ENCODE peak calls at places on chromosomes 4 and X, in four cellular contexts. P is Peyer's patch, D is psoas muscle, B is ovary. N is an unnamed sample. For H3K4me1 and H3K27me3, the result is how much of the 10 kb centered on the place peaks cover.

GRCh38 chr4:21117771-21118170 is 417.5 kb downstream of the PACRGL start:
- DNase-seq in P (no peak), D (no peak), B (no peak), N (no peak)

GRCh38 chr4:177356191-177356590 is 46.5 kb downstream of the NEIL3 start:
- DNase-seq in P (no peak), D (no peak), B (no peak), N (no peak)

GRCh38 chr4:38323141-38323634 is 340.8 kb upstream of the KLF3 start:
- DNase-seq in P (no peak), D (no peak), B (no peak), N (no peak)

GRCh38 chr4:145130788-145131398 is 32.8 kb downstream of the ABCE1 start:
- DNase-seq in P (no peak), D (no peak), B (no peak), N (no peak)

GRCh38 chr4:115883862-115884261 is 770.4 kb upstream of the NDST4 start:
- DNase-seq in P (no peak), D (no peak), B (no peak), N (no peak)

GRCh38 chr4:88949605-88950004 is 107.4 kb downstream of the FAM13A start:
- DNase-seq in P (no peak), D (no peak), B (no peak), N (no peak)

GRCh38 chr4:76950846-76951321 is 1.3 kb downstream of the SEPTIN11 start:
- DNase-seq in P (peak), D (no peak), B (no peak), N (no peak)

GRCh38 chrX:45068555-45068954 is 132.1 kb downstream of the DIPK2B start:
- DNase-seq in P (no peak), D (no peak), B (no peak), N (no peak)

GRCh38 chrX:68846536-68846935 is 17.7 kb downstream of the EFNB1 start:
- DNase-seq in P (no peak), D (no peak), B (no peak), N (no peak)

GRCh38 chr4:71259305-71259704 is 79.5 kb upstream of the SLC4A4 start:
- DNase-seq in P (no peak), D (no peak), B (no peak), N (no peak)

GRCh38 chr4:73872331-73873108 is 3.3 kb downstream of the CXCL1 start:
- DNase-seq in P (no peak), D (no peak), B (no peak), N (no peak)

GRCh38 chrX:136691028-136691809 is 43.3 kb downstream of the CD40LG start:
- DNase-seq in P (no peak), D (no peak), B (no peak), N (no peak)

GRCh38 chr4:104906274-104906673 is 240.4 kb upstream of the TET2 start:
- DNase-seq in P (no peak), D (no peak), B (no peak), N (no peak)

GRCh38 chr4:186695392-186695791 is 28.3 kb downstream of the FAT1 start:
- DNase-seq in P (no peak), D (no peak), B (no peak), N (no peak)

GRCh38 chr4:1042352-1043025 is 31.1 kb downstream of the FGFRL1 start:
- DNase-seq in P (no peak), D (peak), B (peak), N (no peak)

GRCh38 chr4:184936071-184936470 is 82.2 kb upstream of the HELT start:
- DNase-seq in P (no peak), D (no peak), B (no peak), N (no peak)

GRCh38 chrX:34559325-34559724 is 97.8 kb downstream of the TMEM47 start:
- DNase-seq in P (no peak), D (no peak), B (no peak), N (no peak)

GRCh38 chr4:109499513-109499912 is 60.5 kb upstream of the MCUB start:
- DNase-seq in P (no peak), D (no peak), B (no peak), N (no peak)

GRCh38 chrX:65586491-65586890 is 51.9 kb upstream of the LAS1L start:
- DNase-seq in P (no peak), D (no peak), B (peak), N (no peak)

DNA sequence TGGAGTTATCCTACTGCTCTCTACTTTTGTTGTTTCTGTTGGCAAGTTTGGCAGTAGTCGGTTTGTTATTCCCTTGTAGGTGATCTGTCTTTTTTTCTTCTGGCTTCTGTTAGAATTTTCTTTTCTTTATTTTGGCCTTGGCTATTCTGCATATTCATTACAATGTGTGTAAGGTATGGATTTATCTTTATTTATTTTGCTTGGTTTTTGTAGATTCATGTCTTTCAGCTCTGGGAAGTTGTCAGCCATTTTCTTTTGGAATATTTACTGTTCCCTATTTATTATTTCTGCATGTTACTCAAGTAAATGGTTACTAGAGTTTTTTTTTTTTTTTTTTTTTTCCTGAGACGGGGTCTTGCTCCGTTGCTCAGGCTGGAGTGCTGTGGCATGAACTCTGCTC is 12.6 kb downstream of the ADD1 start:
- DNase-seq in P (no peak), D (no peak), B (no peak), N (no peak)
- H3K4me1 ChIP-seq in P (under half), D (half or more), B (under half), N (half or more)

GRCh38 chrX:6226053-6226645 is 2.5 kb downstream of the NLGN4X start:
- DNase-seq in P (no peak), D (peak), B (peak), N (no peak)
- H3K4me3 ChIP-seq in P (peak), D (peak), B (peak), N (peak)

DNA sequence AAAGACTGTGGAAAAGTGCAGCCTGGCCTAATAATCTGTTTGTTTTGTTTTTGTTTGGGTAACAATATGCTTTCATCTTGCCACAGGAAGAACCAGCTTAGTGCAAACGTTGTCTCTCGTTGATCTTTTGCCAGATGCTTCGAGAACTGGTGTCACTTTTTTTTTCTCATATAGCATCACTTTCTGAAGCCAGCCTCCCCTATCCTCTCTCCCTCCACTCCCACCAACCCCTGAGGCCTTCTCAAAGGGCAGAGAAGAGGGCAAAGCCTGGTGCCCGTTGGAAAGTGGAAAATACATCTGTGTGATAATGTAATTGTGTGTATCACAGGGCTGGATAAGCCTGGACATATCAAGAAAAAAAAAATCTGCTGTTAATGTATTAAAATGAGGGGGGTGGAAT is 7.9 kb downstream of the POU4F2 start:
- DNase-seq in P (no peak), D (no peak), B (no peak), N (no peak)
- H3K27me3 ChIP-seq in P (under half), D (under half), B (under half), N (half or more)

DNA sequence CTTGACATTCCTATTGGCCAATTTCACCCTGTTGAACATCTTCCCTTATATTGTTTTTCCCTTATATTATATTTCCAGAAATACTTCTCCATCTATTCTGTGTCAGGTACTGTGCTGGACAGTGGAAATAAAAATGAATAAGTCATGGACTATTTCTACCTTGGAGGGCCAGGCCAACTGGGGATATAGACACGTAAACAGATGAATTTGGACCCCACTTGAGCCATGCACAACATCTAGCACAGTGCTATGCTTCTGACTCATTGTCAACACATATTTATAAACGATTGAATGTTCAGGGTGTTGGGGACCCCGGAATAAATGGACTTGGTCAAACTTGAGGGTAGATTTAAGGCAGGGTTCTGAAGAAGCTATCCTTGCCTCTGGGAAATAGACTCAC is 111.1 kb downstream of the ANK2 start:
- DNase-seq in P (no peak), D (no peak), B (no peak), N (no peak)
- H3K4me1 ChIP-seq in P (under half), D (under half), B (under half), N (under half)

N was measured in upper lobe of right lung.